ENCODE peak calls at places on chromosomes 13 and 19, in four cellular contexts. Z, G, Q and N are unnamed samples.

GRCh38 chr19:8342316-8342683 is 762 bp downstream of the KANK3 start:
- DNase-seq in Z (no peak), G (no peak), Q (no peak), N (no peak)

GRCh38 chr19:39224910-39225309 is 19.9 kb downstream of the IFNL3 start:
- DNase-seq in Z (no peak), G (no peak), Q (no peak), N (no peak)

GRCh38 chr19:35330475-35330874 is 1.5 kb downstream of the CD22 start:
- DNase-seq in Z (no peak), G (no peak), Q (no peak), N (no peak)

GRCh38 chr19:15144046-15144646 is 36.9 kb downstream of the SYDE1 start:
- DNase-seq in Z (no peak), G (no peak), Q (no peak), N (peak)

GRCh38 chr13:52847322-52847681 is 1.1 kb downstream of the PCDH8 start:
- DNase-seq in Z (no peak), G (no peak), Q (no peak), N (no peak)

GRCh38 chr19:10858204-10858828 is 10.1 kb downstream of the C19orf38 start:
- DNase-seq in Z (no peak), G (no peak), Q (no peak), N (no peak)

GRCh38 chr13:112740502-112741131 is 50.8 kb downstream of the ATP11A start:
- DNase-seq in Z (peak), G (peak), Q (peak), N (peak)

GRCh38 chr19:36059180-36059910 is 4.6 kb downstream of the WDR62 start:
- DNase-seq in Z (no peak), G (no peak), Q (no peak), N (no peak)

GRCh38 chr13:33379597-33379996 is 94.0 kb upstream of the STARD13 start:
- DNase-seq in Z (no peak), G (no peak), Q (no peak), N (no peak)

GRCh38 chr19:7168941-7169340 is 99.4 kb downstream of the ZNF557 start:
- DNase-seq in Z (peak), G (no peak), Q (no peak), N (peak)

GRCh38 chr19:55454787-55455243 is 6.6 kb downstream of the ISOC2 start:
- DNase-seq in Z (peak), G (no peak), Q (no peak), N (no peak)

GRCh38 chr13:49444517-49445395 is 682 bp downstream of the SETDB2 start:
- DNase-seq in Z (peak), G (peak), Q (no peak), N (no peak)

GRCh38 chr13:99208845-99209527 is 8.3 kb downstream of the UBAC2 start:
- DNase-seq in Z (no peak), G (no peak), Q (no peak), N (no peak)

GRCh38 chr13:35598233-35598632 is 121.7 kb upstream of the MAB21L1 start:
- DNase-seq in Z (no peak), G (no peak), Q (no peak), N (no peak)

DNA sequence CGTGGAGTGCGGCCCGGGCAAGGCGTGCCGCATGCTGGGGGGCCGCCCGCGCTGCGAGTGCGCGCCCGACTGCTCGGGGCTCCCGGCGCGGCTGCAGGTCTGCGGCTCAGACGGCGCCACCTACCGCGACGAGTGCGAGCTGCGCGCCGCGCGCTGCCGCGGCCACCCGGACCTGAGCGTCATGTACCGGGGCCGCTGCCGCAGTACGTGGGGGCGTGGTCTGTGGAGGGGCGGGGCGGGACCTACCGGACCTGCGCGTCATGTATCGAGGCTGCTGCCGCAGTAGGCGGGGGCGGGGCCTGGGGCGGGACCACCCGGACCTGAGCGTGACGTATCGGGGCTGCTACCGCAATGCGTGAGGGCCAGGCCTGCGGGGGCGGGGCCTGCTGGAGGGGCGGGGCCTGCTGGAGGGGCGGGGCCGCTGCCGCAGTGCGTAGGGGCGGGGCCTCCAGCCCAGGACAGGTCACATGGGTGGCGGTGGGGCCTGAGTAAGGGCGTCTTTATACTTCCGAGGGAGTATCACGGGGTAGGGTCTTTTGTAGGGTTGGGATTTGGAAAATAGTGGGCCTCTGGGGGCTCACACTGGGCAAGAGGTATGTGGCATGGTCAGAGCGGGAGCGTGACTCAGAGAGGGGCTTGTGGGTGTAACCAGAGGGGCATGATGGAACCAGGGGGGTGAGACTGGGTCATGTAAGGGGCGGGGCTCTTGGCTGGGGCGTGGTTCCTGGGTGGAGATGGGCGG is 4.3 kb downstream of the FSTL3 start:
- DNase-seq in Z (peak), G (peak), Q (peak), N (peak)
- TF ChIP-seq POLR2A in Z (peak), G (peak), Q (no peak), N (no peak)

GRCh38 chr19:48950830-48951519 is 3.7 kb upstream of the BAX start:
- DNase-seq in Z (no peak), G (no peak), Q (no peak), N (no peak)

GRCh38 chr19:48958006-48958405 is 3.3 kb downstream of the BAX start:
- DNase-seq in Z (no peak), G (no peak), Q (no peak), N (no peak)

GRCh38 chr19:48955308-48955958 is 758 bp downstream of the BAX start:
- DNase-seq in Z (no peak), G (no peak), Q (no peak), N (no peak)

GRCh38 chr19:48954011-48954594 is 572 bp upstream of the BAX start:
- DNase-seq in Z (no peak), G (no peak), Q (no peak), N (no peak)

GRCh38 chr19:48954595-48955307 is at the start of gene BAX:
- DNase-seq in Z (peak), G (peak), Q (peak), N (peak)
- TF ChIP-seq CTCF in Z (no peak), G (no peak), Q (no peak), N (no peak)

DNA sequence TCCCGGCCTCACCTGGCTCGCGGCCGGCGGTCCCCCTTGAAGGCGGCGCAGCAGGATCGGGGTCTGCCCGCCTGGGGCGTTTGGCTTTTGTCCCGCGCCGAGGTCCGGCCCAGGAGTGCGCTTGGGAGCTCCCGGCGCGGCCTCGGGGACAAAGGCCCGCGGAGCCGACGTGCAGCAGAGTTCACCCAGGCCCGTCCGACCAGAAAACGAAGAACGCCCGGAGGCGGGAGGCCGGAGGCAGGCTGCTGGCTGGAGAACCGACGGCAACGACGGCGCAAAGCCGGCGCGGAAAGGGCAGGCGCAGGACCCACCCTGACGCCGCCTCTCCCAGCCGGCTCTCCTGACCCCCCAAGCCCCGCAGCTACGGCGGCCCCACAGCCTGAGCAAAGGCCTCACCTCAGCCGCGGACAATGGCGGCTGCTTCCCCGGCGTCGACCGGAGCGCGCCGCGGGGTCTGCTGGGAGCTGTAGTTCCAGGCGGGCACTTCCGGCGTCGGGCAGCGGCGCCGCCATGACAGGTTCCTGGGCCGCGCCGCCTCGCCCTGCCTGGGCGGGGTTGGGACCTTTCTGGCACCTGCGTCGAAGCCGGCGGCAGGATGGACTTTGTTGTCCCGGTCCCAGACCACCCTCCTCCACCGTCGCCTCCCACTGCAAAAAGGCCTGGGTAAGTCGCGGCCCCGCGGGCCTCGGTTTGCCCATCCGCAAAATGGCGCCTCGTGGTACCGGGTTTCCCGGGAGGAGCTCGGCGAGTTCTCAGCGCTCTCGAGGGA is at the start of gene ZNF606:
- DNase-seq in Z (peak), G (peak), Q (peak), N (peak)
- TF ChIP-seq POLR2A in Z (peak), G (peak), Q (no peak), N (peak)

GRCh38 chr19:3656747-3657394 is 30.3 kb upstream of the CACTIN start:
- DNase-seq in Z (no peak), G (no peak), Q (no peak), N (no peak)
- TF ChIP-seq CTCF in Z (no peak), G (no peak), Q (no peak), N (no peak)

GRCh38 chr13:62473190-62473943 is 1057.7 kb upstream of the PCDH20 start:
- DNase-seq in Z (no peak), G (no peak), Q (no peak), N (no peak)
- TF ChIP-seq POLR2A in Z (no peak), G (no peak), Q (no peak), N (no peak)

DNA sequence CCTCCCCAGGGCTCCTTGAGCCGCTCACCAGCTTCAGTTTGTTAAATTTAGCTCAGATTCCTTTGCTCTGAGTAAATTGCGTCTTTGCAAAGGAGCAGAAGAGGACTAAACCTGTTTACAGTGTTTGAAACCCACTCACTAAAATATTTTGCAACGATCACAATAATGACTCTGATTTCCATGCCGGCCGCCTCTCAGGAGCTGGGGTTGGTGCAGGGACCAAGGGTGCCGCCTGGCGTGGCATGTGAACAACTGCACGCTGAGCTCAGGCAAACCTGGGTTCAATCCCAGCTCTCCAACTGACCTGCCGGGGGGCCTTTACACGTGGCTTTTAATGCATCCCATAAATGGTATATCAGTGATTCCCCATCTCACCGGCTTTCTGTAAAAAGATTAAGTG is 68.7 kb upstream of the CACNA1A start:
- DNase-seq in Z (peak), G (no peak), Q (no peak), N (no peak)
- TF ChIP-seq CTCF in Z (peak), G (peak), Q (no peak), N (no peak)

GRCh38 chr13:95456837-95457236 is 95.7 kb upstream of the CLDN10 start:
- DNase-seq in Z (no peak), G (no peak), Q (no peak), N (no peak)

GRCh38 chr13:95452376-95452775 is 100.1 kb upstream of the CLDN10 start:
- DNase-seq in Z (no peak), G (no peak), Q (no peak), N (no peak)

GRCh38 chr13:95451656-95452055 is 100.9 kb upstream of the CLDN10 start:
- DNase-seq in Z (no peak), G (no peak), Q (no peak), N (no peak)

GRCh38 chr13:95457294-95457693 is 95.2 kb upstream of the CLDN10 start:
- DNase-seq in Z (peak), G (no peak), Q (no peak), N (no peak)

GRCh38 chr13:95455782-95456181 is 96.7 kb upstream of the CLDN10 start:
- DNase-seq in Z (no peak), G (no peak), Q (no peak), N (no peak)
- TF ChIP-seq POLR2A in Z (no peak), G (no peak), Q (no peak), N (no peak)

GRCh38 chr19:48308695-48309586 is 16.4 kb upstream of the EMP3 start:
- DNase-seq in Z (no peak), G (no peak), Q (no peak), N (no peak)
- TF ChIP-seq CTCF in Z (no peak), G (no peak), Q (no peak), N (no peak)

GRCh38 chr13:27258637-27259377 is 7.4 kb downstream of the RPL21 start:
- DNase-seq in Z (no peak), G (no peak), Q (no peak), N (no peak)
- TF ChIP-seq POLR2A in Z (peak), G (no peak), Q (no peak), N (no peak)